ENCODE peak calls at places on chromosomes 2 and 18, in five cellular contexts. I is heart left ventricle, W is mucosa of descending colon, Y is right cardiac atrium, C is upper lobe of right lung. B is an unnamed sample.

GRCh38 chr2:31268344-31268743 is 34.4 kb downstream of the EHD3 start:
- ATAC-seq in I (no peak), W (no peak), Y (no peak), C (no peak), B (no peak)

GRCh38 chr2:191122638-191123294 is 28.0 kb downstream of the STAT4 start:
- ATAC-seq in I (no peak), W (no peak), Y (no peak), C (no peak), B (no peak)

GRCh38 chr2:136212426-136213378 is 94.8 kb upstream of the CXCR4 start:
- ATAC-seq in I (no peak), W (peak), Y (no peak), C (no peak), B (no peak)

GRCh38 chr18:38115201-38115600 is 549.6 kb upstream of the CELF4 start:
- ATAC-seq in I (no peak), W (no peak), Y (no peak), C (no peak), B (no peak)

GRCh38 chr2:54672587-54673456 is 50.6 kb upstream of the EML6 start:
- ATAC-seq in I (peak), W (peak), Y (no peak), C (peak), B (no peak)

GRCh38 chr2:15615310-15615920 is 23.7 kb downstream of the DDX1 start:
- ATAC-seq in I (no peak), W (no peak), Y (no peak), C (no peak), B (no peak)

GRCh38 chr2:143988082-143988481 is 531.8 kb downstream of the ZEB2 start:
- ATAC-seq in I (no peak), W (no peak), Y (no peak), C (no peak), B (no peak)

GRCh38 chr2:240379089-240379636 is 56.3 kb upstream of the GPC1 start:
- ATAC-seq in I (no peak), W (no peak), Y (no peak), C (no peak), B (no peak)

GRCh38 chr2:14778015-14778414 is 145.5 kb downstream of the LRATD1 start:
- ATAC-seq in I (no peak), W (no peak), Y (no peak), C (no peak), B (no peak)

GRCh38 chr18:60910534-60910933 is 422.7 kb upstream of the CDH20 start:
- ATAC-seq in I (peak), W (no peak), Y (no peak), C (no peak), B (no peak)

GRCh38 chr2:78125042-78125441 is 602.9 kb upstream of the LRRTM4 start:
- ATAC-seq in I (no peak), W (no peak), Y (no peak), C (no peak), B (no peak)

GRCh38 chr18:52991246-52991645 is 651.2 kb downstream of the DCC start:
- ATAC-seq in I (no peak), W (no peak), Y (no peak), C (no peak), B (no peak)

GRCh38 chr2:73920577-73921545 is 5.8 kb upstream of the DGUOK start:
- ATAC-seq in I (peak), W (peak), Y (no peak), C (peak), B (peak)

GRCh38 chr2:121263996-121264715 is 20.8 kb downstream of the TFCP2L1 start:
- ATAC-seq in I (no peak), W (no peak), Y (no peak), C (peak), B (no peak)

GRCh38 chr2:182845794-182846417 is 20.5 kb downstream of the FRZB start:
- ATAC-seq in I (no peak), W (no peak), Y (no peak), C (no peak), B (no peak)

GRCh38 chr2:69436594-69436936 is 670 bp downstream of the NFU1 start:
- ATAC-seq in I (no peak), W (peak), Y (no peak), C (no peak), B (no peak)

GRCh38 chr2:36701918-36702317 is 5.4 kb downstream of the VIT start:
- ATAC-seq in I (no peak), W (no peak), Y (no peak), C (no peak), B (no peak)

GRCh38 chr2:10149684-10150083 is 27.1 kb downstream of the RRM2 start:
- ATAC-seq in I (no peak), W (no peak), Y (no peak), C (no peak), B (no peak)

GRCh38 chr2:104033399-104033798 is 820.5 kb upstream of the POU3F3 start:
- ATAC-seq in I (no peak), W (no peak), Y (no peak), C (no peak), B (no peak)

GRCh38 chr18:10536270-10536669 is 10.4 kb downstream of the NAPG start:
- ATAC-seq in I (no peak), W (no peak), Y (no peak), C (no peak), B (no peak)

GRCh38 chr2:239934571-239935171 is 90.5 kb downstream of the NDUFA10 start:
- ATAC-seq in I (peak), W (peak), Y (peak), C (peak), B (peak)

GRCh38 chr18:55510809-55511208 is 77.2 kb downstream of the TCF4 start:
- ATAC-seq in I (peak), W (peak), Y (peak), C (peak), B (peak)

GRCh38 chr2:96144481-96145027 is 686 bp downstream of the DUSP2 start:
- ATAC-seq in I (no peak), W (peak), Y (no peak), C (no peak), B (peak)

DNA sequence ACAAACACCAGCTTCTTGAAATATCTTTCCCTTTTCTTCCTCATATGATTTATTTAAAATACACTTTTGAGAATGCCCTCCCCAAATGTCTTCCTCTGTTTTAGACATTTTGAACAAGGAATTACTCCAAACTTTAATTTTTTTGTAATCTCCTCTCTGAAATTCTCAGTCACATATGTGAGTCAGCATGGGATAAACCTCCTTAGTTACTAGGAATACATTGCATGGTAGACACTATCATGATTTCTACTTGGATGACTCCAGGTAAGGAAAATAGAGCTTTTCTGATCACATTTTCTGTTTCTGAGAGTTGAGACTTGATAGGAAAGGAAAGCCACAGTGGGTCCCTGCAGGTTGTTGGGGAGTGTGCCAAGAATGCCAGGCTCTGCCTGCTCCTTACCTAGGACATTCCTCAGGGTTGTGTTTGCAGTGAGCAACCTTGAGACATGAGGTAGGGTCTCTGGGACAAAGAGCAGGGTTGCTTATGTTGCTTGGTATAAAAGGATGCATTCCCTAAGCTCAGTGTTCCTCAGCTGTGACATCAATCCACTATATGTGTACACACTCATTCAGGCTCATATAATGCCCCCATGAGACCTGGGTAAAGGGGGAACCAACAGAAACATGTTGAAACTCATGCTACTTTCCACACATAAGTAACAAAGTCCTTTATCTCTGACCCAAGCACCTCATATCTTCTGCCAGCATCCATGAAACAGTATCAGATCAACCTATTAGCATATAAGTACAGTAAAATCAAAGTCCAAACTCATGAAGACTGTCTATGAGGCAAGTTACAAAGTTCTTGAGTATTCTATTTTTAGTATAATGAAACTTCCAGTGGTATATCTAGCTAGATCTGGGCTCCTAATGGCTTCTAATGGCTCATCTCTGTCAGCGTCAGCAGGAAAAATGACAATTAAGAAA is 112.8 kb upstream of the SCN1A start:
- ATAC-seq in I (no peak), W (peak), Y (no peak), C (no peak), B (no peak)
- H3K4me3 ChIP-seq in I (no peak), W (no peak), Y (no peak), C (no peak), B (no peak)

GRCh38 chr2:28172114-28172898 is 220.4 kb upstream of the FOSL2 start:
- ATAC-seq in I (no peak), W (peak), Y (no peak), C (no peak), B (no peak)
- H3K4me3 ChIP-seq in I (no peak), W (no peak), Y (no peak), C (no peak), B (no peak)

GRCh38 chr2:201070966-201071304 is 536 bp downstream of the HYCC2 start:
- ATAC-seq in I (no peak), W (peak), Y (no peak), C (no peak), B (peak)
- H3K4me3 ChIP-seq in I (peak), W (peak), Y (peak), C (peak), B (peak)

DNA sequence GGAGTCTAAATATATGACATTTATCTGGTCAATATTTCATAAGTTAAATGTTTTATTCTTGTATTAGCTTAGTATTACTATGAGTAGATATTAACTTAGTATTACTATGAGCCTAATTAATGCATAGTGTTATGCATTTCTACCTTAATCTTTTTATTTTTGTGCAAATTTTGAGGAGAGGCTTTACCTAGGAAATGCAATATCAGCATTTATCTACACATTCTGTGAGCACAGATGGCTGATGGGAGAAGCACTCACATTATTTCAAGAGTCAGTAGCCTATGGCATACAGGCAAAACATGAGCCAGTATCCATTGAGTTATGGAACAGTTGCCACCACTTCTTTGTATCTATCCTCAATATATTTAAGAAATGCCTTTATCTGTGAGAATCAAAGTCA is 404.6 kb upstream of the KCNJ3 start:
- ATAC-seq in I (no peak), W (no peak), Y (no peak), C (no peak), B (no peak)
- H3K4me3 ChIP-seq in I (no peak), W (no peak), Y (no peak), C (no peak), B (no peak)

GRCh38 chr18:75247601-75248421 is 37.2 kb downstream of the TSHZ1 start:
- ATAC-seq in I (peak), W (peak), Y (peak), C (peak), B (peak)
- H3K4me3 ChIP-seq in I (peak), W (no peak), Y (peak), C (peak), B (peak)

B was measured in gastroesophageal sphincter.